ENCODE peak calls at places on chromosomes 13 and 19, in nine cellular contexts. Y is left ventricle myocardium inferior, S is H9, W is A549, O is heart right ventricle, G is cardiac muscle cell, A is stomach, L is breast epithelium, N is PC-3. R is an unnamed sample. For H3K4me1, the result is how much of the 10 kb centered on the place peaks cover.

GRCh38 chr13:48600374-48601364 is 53.1 kb upstream of the CYSLTR2 start:
- DNase-seq in Y (no peak), S (no peak), W (no peak), O (no peak), G (no peak), A (no peak), L (no peak), N (peak), R (no peak)

GRCh38 chr19:33725567-33725966 is 71.1 kb upstream of the KCTD15 start:
- DNase-seq in Y (no peak), S (no peak), W (no peak), O (no peak), G (no peak), A (no peak), L (no peak), N (no peak), R (peak)

GRCh38 chr19:10773969-10774368 is 56.1 kb downstream of the DNM2 start:
- DNase-seq in Y (no peak), S (no peak), W (no peak), O (no peak), G (no peak), A (no peak), L (no peak), N (peak), R (no peak)

GRCh38 chr19:46714523-46715106 is 2.3 kb downstream of the PRKD2 start:
- DNase-seq in Y (no peak), S (no peak), W (no peak), O (no peak), G (no peak), A (no peak), L (peak), N (no peak), R (no peak)

GRCh38 chr13:102846261-102847015 is 606 bp downstream of the ERCC5 start:
- DNase-seq in Y (peak), S (peak), W (peak), O (peak), G (peak), A (peak), L (no peak), N (peak), R (peak)

GRCh38 chr13:40777166-40777956 is 6.4 kb upstream of the MRPS31 start:
- DNase-seq in Y (no peak), S (peak), W (peak), O (no peak), G (peak), A (no peak), L (no peak), N (peak), R (no peak)

GRCh38 chr19:28436320-28436719 is 776.6 kb downstream of the UQCRFS1 start:
- DNase-seq in Y (no peak), S (no peak), W (no peak), O (no peak), G (no peak), A (no peak), L (no peak), N (no peak), R (no peak)

GRCh38 chr19:40217921-40218890 is at the start of gene TTC9B:
- DNase-seq in Y (no peak), S (peak), W (no peak), O (no peak), G (peak), A (no peak), L (no peak), N (no peak), R (no peak)

GRCh38 chr13:90008707-90009149 is 1338.8 kb upstream of the MIR17HG start:
- DNase-seq in Y (no peak), S (peak), W (no peak), O (no peak), G (no peak), A (no peak), L (no peak), N (no peak), R (no peak)

GRCh38 chr19:39390460-39390758 is 497 bp downstream of the PAF1 start:
- DNase-seq in Y (no peak), S (no peak), W (peak), O (no peak), G (no peak), A (peak), L (peak), N (peak), R (no peak)

GRCh38 chr19:42606660-42607351 is 12.1 kb upstream of the CEACAM8 start:
- DNase-seq in Y (peak), S (peak), W (peak), O (peak), G (peak), A (peak), L (peak), N (peak), R (peak)

GRCh38 chr19:4172861-4173473 is 9.4 kb downstream of the SIRT6 start:
- DNase-seq in Y (peak), S (peak), W (peak), O (peak), G (peak), A (peak), L (peak), N (peak), R (peak)

GRCh38 chr13:50798923-50799322 is 44.6 kb downstream of the DLEU7 start:
- DNase-seq in Y (no peak), S (no peak), W (no peak), O (no peak), G (no peak), A (no peak), L (no peak), N (peak), R (no peak)

GRCh38 chr13:73576291-73576690 is 517.5 kb downstream of the KLF5 start:
- DNase-seq in Y (no peak), S (no peak), W (no peak), O (no peak), G (no peak), A (no peak), L (no peak), N (no peak), R (no peak)

GRCh38 chr19:27844261-27844660 is 1368.7 kb downstream of the UQCRFS1 start:
- DNase-seq in Y (no peak), S (no peak), W (no peak), O (no peak), G (no peak), A (no peak), L (no peak), N (no peak), R (no peak)

GRCh38 chr13:91595677-91596076 is 197.3 kb downstream of the GPC5 start:
- DNase-seq in Y (no peak), S (no peak), W (no peak), O (no peak), G (no peak), A (no peak), L (no peak), N (no peak), R (no peak)

GRCh38 chr19:12784871-12785430 is 6.3 kb upstream of the JUNB start:
- DNase-seq in Y (no peak), S (no peak), W (no peak), O (no peak), G (no peak), A (no peak), L (no peak), N (no peak), R (no peak)

GRCh38 chr13:38879278-38879677 is 111.4 kb downstream of the STOML3 start:
- DNase-seq in Y (no peak), S (no peak), W (no peak), O (no peak), G (peak), A (no peak), L (no peak), N (no peak), R (no peak)

GRCh38 chr13:110838867-110839538 is 75.9 kb downstream of the ANKRD10 start:
- DNase-seq in Y (no peak), S (no peak), W (no peak), O (no peak), G (no peak), A (no peak), L (no peak), N (no peak), R (no peak)

GRCh38 chr13:32471187-32471922 is 43.4 kb upstream of the N4BP2L1 start:
- DNase-seq in Y (peak), S (no peak), W (no peak), O (peak), G (peak), A (no peak), L (no peak), N (peak), R (no peak)

GRCh38 chr13:112910016-112910415 is 59.0 kb upstream of the MCF2L start:
- DNase-seq in Y (no peak), S (no peak), W (no peak), O (no peak), G (no peak), A (no peak), L (no peak), N (no peak), R (no peak)

GRCh38 chr19:7492142-7493055 is 3.6 kb upstream of the PEX11G start:
- DNase-seq in Y (no peak), S (no peak), W (no peak), O (no peak), G (no peak), A (no peak), L (no peak), N (no peak), R (no peak)

GRCh38 chr19:48968179-48968661 is 3.1 kb downstream of the FTL start:
- DNase-seq in Y (no peak), S (no peak), W (peak), O (no peak), G (no peak), A (no peak), L (no peak), N (no peak), R (no peak)

GRCh38 chr19:14434157-14434501 is 1.0 kb downstream of the PKN1 start:
- DNase-seq in Y (no peak), S (no peak), W (no peak), O (no peak), G (no peak), A (peak), L (no peak), N (peak), R (no peak)

GRCh38 chr13:105147481-105147880 is 1388.0 kb downstream of the EFNB2 start:
- DNase-seq in Y (no peak), S (no peak), W (no peak), O (no peak), G (no peak), A (no peak), L (no peak), N (no peak), R (no peak)

GRCh38 chr13:43414111-43414510 is 372.7 kb downstream of the ENOX1 start:
- DNase-seq in Y (no peak), S (no peak), W (no peak), O (no peak), G (no peak), A (no peak), L (no peak), N (no peak), R (no peak)

GRCh38 chr13:96581741-96582140 is 412.5 kb downstream of the OXGR1 start:
- DNase-seq in Y (no peak), S (no peak), W (no peak), O (no peak), G (no peak), A (no peak), L (no peak), N (no peak), R (no peak)

GRCh38 chr13:59494560-59494970 is 669.2 kb downstream of the DIAPH3 start:
- DNase-seq in Y (peak), S (no peak), W (no peak), O (no peak), G (no peak), A (no peak), L (no peak), N (no peak), R (no peak)

GRCh38 chr19:45168767-45169351 is 8.1 kb upstream of the NKPD1 start:
- DNase-seq in Y (peak), S (no peak), W (no peak), O (no peak), G (no peak), A (no peak), L (no peak), N (no peak), R (no peak)

GRCh38 chr19:19434483-19435045 is 29.1 kb downstream of the GATAD2A start:
- DNase-seq in Y (peak), S (no peak), W (no peak), O (peak), G (no peak), A (no peak), L (no peak), N (no peak), R (no peak)

GRCh38 chr13:84192125-84192524 is 309.9 kb upstream of the SLITRK1 start:
- DNase-seq in Y (no peak), S (no peak), W (no peak), O (no peak), G (no peak), A (no peak), L (no peak), N (peak), R (no peak)

GRCh38 chr19:55341191-55342043 is 1.7 kb downstream of the KMT5C start:
- DNase-seq in Y (peak), S (peak), W (peak), O (peak), G (peak), A (peak), L (peak), N (peak), R (peak)

GRCh38 chr13:111382411-111382810 is 62.0 kb downstream of the TEX29 start:
- DNase-seq in Y (no peak), S (peak), W (no peak), O (no peak), G (no peak), A (peak), L (no peak), N (no peak), R (no peak)

GRCh38 chr19:47035495-47036232 is 12.8 kb downstream of the TMEM160 start:
- DNase-seq in Y (peak), S (peak), W (peak), O (peak), G (peak), A (peak), L (peak), N (peak), R (peak)

GRCh38 chr13:99256709-99257108 is 1.5 kb downstream of the GPR18 start:
- DNase-seq in Y (no peak), S (no peak), W (no peak), O (no peak), G (no peak), A (no peak), L (no peak), N (no peak), R (no peak)

GRCh38 chr19:40739871-40740703 is 10.2 kb downstream of the ACTMAP start:
- DNase-seq in Y (no peak), S (no peak), W (no peak), O (no peak), G (no peak), A (no peak), L (no peak), N (no peak), R (peak)

DNA sequence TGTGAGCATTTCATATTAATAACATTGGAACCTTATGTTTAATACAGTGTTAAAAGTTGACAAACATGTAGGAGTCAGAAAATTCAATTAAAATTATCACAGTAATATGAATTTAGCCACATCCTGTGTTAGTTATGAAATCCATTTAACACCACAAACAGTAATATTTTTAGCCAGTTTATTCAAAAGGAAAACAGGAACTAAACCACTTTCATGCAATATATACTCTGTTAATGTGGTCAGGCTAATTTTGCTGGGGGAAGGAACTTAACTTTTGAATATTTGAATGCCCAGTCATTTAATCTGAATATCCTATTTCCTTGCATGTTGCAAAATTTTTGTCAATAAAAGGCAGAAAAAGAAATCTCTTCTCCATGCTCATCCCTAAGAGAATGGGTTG is 14.9 kb upstream of the ALOX5AP start:
- DNase-seq in Y (no peak), S (no peak), W (no peak), O (no peak), G (no peak), A (no peak), L (no peak), N (no peak), R (no peak)
- H3K4me1 ChIP-seq in Y (under half), S (under half), W (under half), O (under half), G (under half), A (under half), L (under half), N (under half), R (under half)

DNA sequence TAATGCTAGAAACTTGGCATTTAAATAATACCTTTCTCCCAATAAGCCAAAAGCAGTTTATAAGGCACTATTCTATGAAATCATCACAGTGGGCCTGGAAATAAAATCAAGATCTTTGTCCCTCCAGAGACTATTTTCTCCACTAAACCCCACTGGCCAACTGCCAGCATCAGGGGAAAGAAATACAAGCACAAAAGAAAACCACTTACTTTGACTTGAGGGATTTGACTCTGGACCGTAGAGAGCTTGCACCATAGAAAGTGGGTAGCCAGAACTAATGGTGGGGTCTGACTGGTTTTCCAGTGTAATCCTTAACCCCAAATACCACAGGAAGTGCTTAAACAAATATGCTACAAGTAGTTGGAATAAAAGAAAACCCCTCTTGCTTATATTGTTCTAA is 71.8 kb downstream of the DCLK1 start:
- DNase-seq in Y (no peak), S (no peak), W (no peak), O (no peak), G (no peak), A (no peak), L (no peak), N (no peak), R (no peak)
- TF ChIP-seq CTCF in Y (no peak), S (no peak), W (no peak), O (no peak), G (no peak), A (no peak), L (no peak), N (no peak), R (no peak)

DNA sequence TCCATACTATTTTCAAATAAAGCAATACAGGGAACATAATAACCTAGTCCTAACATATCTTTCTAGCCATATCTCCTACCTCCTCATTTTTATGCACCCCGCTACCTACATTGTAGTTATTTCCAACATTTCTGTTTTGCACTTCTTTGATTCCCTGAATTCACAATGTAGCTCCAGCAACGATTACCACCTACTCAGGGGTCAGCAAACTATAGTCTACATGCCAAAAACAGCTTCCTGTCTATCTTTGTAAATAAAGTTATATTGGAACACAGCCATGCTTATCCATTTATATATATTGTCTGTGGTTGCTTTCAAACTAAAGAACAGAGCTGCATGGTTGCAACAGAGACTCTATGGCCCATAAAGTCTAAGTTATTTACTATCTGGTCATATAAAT is 16.7 kb downstream of the MYCBP2 start:
- DNase-seq in Y (no peak), S (no peak), W (no peak), O (no peak), G (no peak), A (no peak), L (no peak), N (no peak), R (no peak)
- H3K4me1 ChIP-seq in Y (half or more), S (under half), W (under half), O (half or more), G (under half), A (half or more), L (under half), N (under half), R (half or more)

GRCh38 chr13:76597868-76598267 is 288.3 kb downstream of the KCTD12 start:
- DNase-seq in Y (no peak), S (no peak), W (no peak), O (no peak), G (no peak), A (no peak), L (no peak), N (no peak), R (no peak)

GRCh38 chr13:76596216-76596615 is 290.0 kb downstream of the KCTD12 start:
- DNase-seq in Y (no peak), S (no peak), W (no peak), O (no peak), G (no peak), A (no peak), L (no peak), N (no peak), R (no peak)

GRCh38 chr13:76600086-76600485 is 286.1 kb downstream of the KCTD12 start:
- DNase-seq in Y (no peak), S (no peak), W (no peak), O (no peak), G (no peak), A (no peak), L (no peak), N (no peak), R (no peak)

DNA sequence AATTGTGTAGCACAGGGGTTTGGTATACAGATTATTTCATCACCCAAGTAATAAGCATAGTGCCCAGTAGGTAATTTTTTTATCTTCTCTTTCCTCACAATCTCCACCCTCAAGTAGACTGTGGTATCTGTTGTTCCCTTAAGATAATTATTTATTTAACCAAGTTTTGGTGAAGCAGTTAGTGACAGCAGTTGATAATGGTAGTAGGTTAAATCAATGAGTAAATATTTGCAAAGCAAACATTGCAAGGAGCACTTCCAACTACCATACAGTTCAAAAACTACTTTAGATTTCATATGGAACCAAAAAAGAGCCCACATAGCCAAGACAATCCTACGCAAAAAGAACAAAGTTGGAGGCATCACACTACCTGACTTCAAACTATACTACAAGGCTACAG is 291.8 kb downstream of the KCTD12 start:
- DNase-seq in Y (no peak), S (no peak), W (no peak), O (no peak), G (no peak), A (no peak), L (no peak), N (no peak), R (no peak)
- TF ChIP-seq CTCF in Y (no peak), S (no peak), W (no peak), O (no peak), G (no peak), A (no peak), L (no peak), N (no peak), R (no peak)

DNA sequence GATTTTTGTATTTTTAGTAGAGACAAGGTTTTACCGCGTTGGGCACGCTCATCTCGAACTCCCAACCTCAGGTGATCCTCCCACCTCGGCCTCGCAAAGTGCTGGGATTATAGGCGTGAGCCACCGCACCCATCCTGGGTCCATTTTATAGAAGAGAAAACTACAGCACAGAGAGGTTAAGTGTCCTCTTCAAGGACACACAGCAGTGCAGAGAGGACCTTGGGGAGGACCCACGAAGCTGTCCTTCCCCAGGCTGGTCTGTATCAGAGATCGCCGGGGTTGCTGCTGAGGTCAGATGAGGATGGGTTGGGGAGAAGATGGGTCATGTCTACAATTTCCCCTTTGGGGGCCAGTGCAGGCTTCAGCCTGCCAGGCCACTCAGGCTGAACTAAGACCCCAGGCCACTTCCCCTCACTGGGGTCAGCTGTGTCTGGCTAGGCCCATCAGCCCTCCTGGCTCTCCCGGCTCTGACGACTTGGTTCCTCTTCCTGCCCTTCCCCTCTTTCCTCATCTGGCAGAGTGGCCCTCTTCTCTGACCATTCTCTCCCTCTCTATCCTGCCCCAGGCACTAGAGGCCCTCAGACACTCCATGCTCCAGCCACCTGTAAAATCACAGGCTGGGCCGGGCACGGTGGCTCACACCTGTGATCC is 9.6 kb downstream of the MYO1F start:
- DNase-seq in Y (peak), S (no peak), W (no peak), O (peak), G (no peak), A (no peak), L (no peak), N (no peak), R (no peak)
- H3K4me1 ChIP-seq in Y (under half), S (under half), W (under half), O (under half), G (under half), A (half or more), L (under half), N (under half), R (under half)

R was measured in upper lobe of right lung.